ENCODE peak calls at places on chromosomes 11 and 22, in six cellular contexts. H is GM12878, Q is K562, U is A549, C is left ventricle myocardium inferior, T is tibial artery. F is an unnamed sample.

GRCh38 chr11:1260023-1260501 is 37.2 kb downstream of the MUC5B start:
- DNase-seq in H (no peak), Q (peak; percentile 95), U (peak; percentile 76), C (no peak), T (no peak), F (peak; percentile 39)

GRCh38 chr11:27471067-27471587 is 1.5 kb downstream of the LGR4 start:
- DNase-seq in H (no peak), Q (no peak), U (peak; percentile 41), C (no peak), T (no peak), F (no peak)

GRCh38 chr11:71488086-71488967 is 35.3 kb downstream of the NADSYN1 start:
- DNase-seq in H (no peak), Q (peak; percentile 40), U (peak; percentile 18), C (no peak), T (no peak), F (no peak)

GRCh38 chr22:38467904-38468760 is at the start of gene KDELR3:
- DNase-seq in H (no peak), Q (peak; percentile 91), U (no peak), C (peak; percentile 72), T (peak; percentile 77), F (peak; percentile 53)

GRCh38 chr11:119120639-119121007 is 757 bp upstream of the HINFP start:
- DNase-seq in H (no peak), Q (peak; percentile 50), U (no peak), C (no peak), T (no peak), F (no peak)

GRCh38 chr11:35751664-35752061 is 89.1 kb downstream of the TRIM44 start:
- DNase-seq in H (no peak), Q (no peak), U (no peak), C (no peak), T (no peak), F (no peak)

GRCh38 chr11:71305041-71305440 is 52.7 kb upstream of the SHANK2 start:
- DNase-seq in H (no peak), Q (no peak), U (no peak), C (no peak), T (peak; percentile 23), F (no peak)

GRCh38 chr11:49208006-49208721 is at the start of gene FOLH1:
- DNase-seq in H (no peak), Q (peak; percentile 2), U (no peak), C (peak; percentile 22), T (no peak), F (peak; percentile 1)

GRCh38 chr22:22787805-22788459 is 99.7 kb upstream of the IGLL5 start:
- DNase-seq in H (no peak), Q (peak; percentile 97), U (peak; percentile 52), C (peak; percentile 35), T (no peak), F (peak; percentile 72)

GRCh38 chr11:120482149-120482548 is 29.4 kb upstream of the GRIK4 start:
- DNase-seq in H (no peak), Q (peak; percentile 20), U (peak; percentile 2), C (no peak), T (no peak), F (no peak)

GRCh38 chr11:876550-876949 is 33.9 kb downstream of the TSPAN4 start:
- DNase-seq in H (no peak), Q (no peak), U (no peak), C (peak; percentile 70), T (no peak), F (no peak)

GRCh38 chr11:84958295-84958694 is 668.8 kb downstream of the DLG2 start:
- DNase-seq in H (no peak), Q (no peak), U (no peak), C (no peak), T (no peak), F (no peak)

GRCh38 chr22:44396021-44396726 is 83.4 kb upstream of the SHISAL1 start:
- DNase-seq in H (no peak), Q (no peak), U (no peak), C (peak; percentile 7), T (peak; percentile 34), F (no peak)

GRCh38 chr22:19871023-19871844 is 16.6 kb upstream of the GNB1L start:
- DNase-seq in H (no peak), Q (no peak), U (no peak), C (no peak), T (peak; percentile 62), F (no peak)

GRCh38 chr11:6617315-6617781 is 1.9 kb downstream of the TPP1 start:
- DNase-seq in H (no peak), Q (no peak), U (no peak), C (no peak), T (peak; percentile 50), F (no peak)

GRCh38 chr11:6619021-6619745 is at the start of gene TPP1:
- DNase-seq in H (peak; percentile 93), Q (peak; percentile 97), U (peak; percentile 94), C (peak; percentile 88), T (peak; percentile 97), F (peak; percentile 94)

GRCh38 chr11:6616596-6617250 is 2.5 kb downstream of the TPP1 start:
- DNase-seq in H (no peak), Q (no peak), U (no peak), C (no peak), T (peak; percentile 63), F (no peak)

GRCh38 chr11:6615882-6616585 is 3.2 kb downstream of the TPP1 start:
- DNase-seq in H (no peak), Q (no peak), U (no peak), C (no peak), T (no peak), F (no peak)

DNA sequence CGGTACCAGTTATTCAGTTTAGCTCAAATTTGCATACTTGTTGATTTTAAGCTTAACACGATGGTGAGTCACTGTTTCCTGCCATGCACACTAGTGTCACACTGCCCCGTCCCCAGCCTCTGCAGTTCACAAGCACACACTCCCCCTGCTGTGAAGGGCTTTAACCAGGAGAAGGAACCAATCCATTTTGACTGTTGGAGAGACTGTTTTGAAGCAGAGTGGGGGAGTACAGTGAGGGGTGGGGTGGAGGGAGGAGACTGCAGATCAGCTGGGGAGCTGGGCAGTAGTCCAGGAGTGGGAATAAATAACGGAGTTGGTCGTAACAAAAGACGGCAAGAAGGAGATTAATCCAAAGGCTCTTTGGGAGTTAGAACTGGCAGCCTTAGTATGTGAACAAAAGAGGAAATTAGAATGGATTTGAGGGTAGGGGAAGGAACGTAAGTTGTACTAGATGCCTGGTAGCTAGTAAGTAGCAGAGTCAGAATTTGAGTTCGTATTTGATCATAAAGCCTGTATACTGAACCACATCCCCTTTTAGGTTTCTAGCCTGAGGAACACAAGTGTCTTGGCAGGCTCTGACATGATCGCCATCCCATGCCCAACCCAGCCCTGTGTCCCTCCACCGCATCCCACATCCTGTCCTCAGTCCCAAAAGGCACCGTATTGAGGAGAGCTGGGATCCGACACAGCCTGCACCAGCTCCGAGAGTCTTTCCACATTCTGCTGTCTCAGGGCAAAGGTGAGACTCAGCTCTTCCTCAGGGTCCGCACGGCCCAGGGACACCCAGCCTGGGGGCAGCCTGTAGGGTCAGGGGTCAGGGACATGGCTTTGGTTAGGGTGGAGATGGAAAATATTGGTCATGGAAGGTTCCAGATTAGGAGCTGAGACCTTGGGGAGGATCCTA is 853 bp downstream of the TPP1 start:
- DNase-seq in H (no peak), Q (peak; percentile 87), U (no peak), C (no peak), T (peak; percentile 73), F (peak; percentile 48)
- TF ChIP-seq CTCF in H (no peak), Q (peak; percentile 44), U (no peak), C (no peak), T (peak; percentile 9), F (no peak)

GRCh38 chr11:95111923-95112540 is 22.4 kb downstream of the ENDOD1 start:
- DNase-seq in H (no peak), Q (no peak), U (no peak), C (no peak), T (no peak), F (no peak)

GRCh38 chr11:95104916-95105315 is 15.3 kb downstream of the ENDOD1 start:
- DNase-seq in H (no peak), Q (no peak), U (no peak), C (no peak), T (no peak), F (no peak)

GRCh38 chr11:95104121-95104830 is 14.6 kb downstream of the ENDOD1 start:
- DNase-seq in H (no peak), Q (no peak), U (no peak), C (no peak), T (no peak), F (no peak)

GRCh38 chr11:95108671-95109551 is 19.3 kb downstream of the ENDOD1 start:
- DNase-seq in H (no peak), Q (peak; percentile 84), U (no peak), C (no peak), T (no peak), F (no peak)

GRCh38 chr11:95108159-95108611 is 18.5 kb downstream of the ENDOD1 start:
- DNase-seq in H (no peak), Q (no peak), U (peak; percentile 11), C (peak; percentile 24), T (no peak), F (no peak)
- H3K4me3 ChIP-seq in H (no peak overlapping the region), Q (no peak overlapping the region), U (no peak overlapping the region), C (peak overlapping the region; percentile 40), T (no peak overlapping the region), F (no peak overlapping the region)

DNA sequence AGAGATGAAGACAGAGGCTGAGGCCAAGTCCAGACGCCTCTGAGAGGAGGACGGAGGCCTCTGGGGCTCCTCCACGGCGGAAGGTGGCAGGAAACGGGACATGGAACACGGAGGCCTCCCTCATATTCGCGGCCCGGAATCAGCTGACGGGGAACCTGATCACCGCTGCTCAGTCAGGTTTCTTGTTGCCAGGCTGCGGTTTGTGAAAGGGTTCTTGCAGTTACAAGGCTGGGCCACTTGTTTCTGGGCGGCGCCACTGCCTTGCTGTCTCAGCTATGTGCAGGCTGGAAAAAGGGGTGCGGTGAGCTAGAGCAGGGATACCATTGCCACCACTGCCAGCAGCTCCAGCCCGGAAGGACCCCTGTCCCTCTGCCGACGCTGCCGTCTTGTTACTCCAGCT is 10.0 kb upstream of the MMP1 start:
- DNase-seq in H (no peak), Q (peak; percentile 19), U (peak; percentile 75), C (no peak), T (no peak), F (peak; percentile 23)
- TF ChIP-seq CTCF in H (peak; percentile 23), Q (peak; percentile 36), U (peak; percentile 47), C (no peak), T (no peak), F (peak; percentile 27)

GRCh38 chr11:75468534-75469340 is 35.7 kb upstream of the KLHL35 start:
- DNase-seq in H (no peak), Q (peak; percentile 87), U (no peak), C (peak; percentile 70), T (no peak), F (no peak)

GRCh38 chr11:75472081-75472732 is 39.2 kb upstream of the KLHL35 start:
- DNase-seq in H (no peak), Q (no peak), U (no peak), C (no peak), T (no peak), F (no peak)

GRCh38 chr11:75469785-75470405 is 36.9 kb upstream of the KLHL35 start:
- DNase-seq in H (no peak), Q (no peak), U (no peak), C (no peak), T (no peak), F (no peak)

GRCh38 chr11:75471134-75471943 is 38.3 kb upstream of the KLHL35 start:
- DNase-seq in H (no peak), Q (no peak), U (no peak), C (no peak), T (no peak), F (no peak)

DNA sequence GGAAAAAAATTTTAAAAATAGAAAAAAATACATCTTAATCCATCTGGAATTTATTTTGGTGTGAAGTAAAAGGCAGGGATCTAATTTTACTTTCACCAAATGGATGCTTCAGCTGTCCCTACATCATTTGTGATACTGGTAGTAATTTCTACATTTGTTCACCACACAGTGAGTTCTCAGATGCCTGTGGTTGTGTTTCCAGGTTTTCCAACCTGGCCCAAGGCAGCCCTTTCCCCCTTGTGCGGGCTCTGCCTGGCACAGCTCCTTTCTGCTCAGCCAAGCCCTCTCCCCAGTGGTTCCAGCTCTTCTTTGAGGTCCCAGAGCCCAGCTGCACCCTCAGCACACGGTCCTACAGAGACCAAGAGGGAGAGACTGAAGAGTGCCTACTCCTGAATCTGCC is 37.7 kb upstream of the KLHL35 start:
- DNase-seq in H (no peak), Q (no peak), U (no peak), C (no peak), T (no peak), F (no peak)
- H3K4me3 ChIP-seq in H (no peak overlapping the region), Q (no peak overlapping the region), U (no peak overlapping the region), C (no peak overlapping the region), T (no peak overlapping the region), F (no peak overlapping the region)